ENCODE peak calls at places on chromosomes 6 and 20, in six cellular contexts. One of them, this sample, is unnamed. For H3K9me3, the result is how much of the 10 kb centered on the place peaks cover.

GRCh38 chr6:47241742-47242482 is 67.8 kb downstream of the TNFRSF21 start:
- DNase-seq in PC-9: no peak
- DNase-seq in IMR-90: no peak
- DNase-seq in cardiac muscle cell: no peak
- DNase-seq in effector memory CD4-positive, alpha-beta T cell: no peak
- DNase-seq in A549: peak
- DNase-seq in this sample: no peak

GRCh38 chr20:18042211-18042610 is 15.5 kb downstream of the OVOL2 start:
- DNase-seq in PC-9: no peak
- DNase-seq in IMR-90: no peak
- DNase-seq in cardiac muscle cell: no peak
- DNase-seq in effector memory CD4-positive, alpha-beta T cell: no peak
- DNase-seq in A549: no peak
- DNase-seq in this sample: no peak

GRCh38 chr6:108168980-108169800 is 3.4 kb downstream of the NR2E1 start:
- DNase-seq in PC-9: no peak
- DNase-seq in IMR-90: no peak
- DNase-seq in cardiac muscle cell: no peak
- DNase-seq in effector memory CD4-positive, alpha-beta T cell: no peak
- DNase-seq in A549: no peak
- DNase-seq in this sample: no peak

GRCh38 chr6:130824978-130825694 is 2.1 kb upstream of the SMLR1 start:
- DNase-seq in PC-9: no peak
- DNase-seq in IMR-90: no peak
- DNase-seq in cardiac muscle cell: no peak
- DNase-seq in effector memory CD4-positive, alpha-beta T cell: no peak
- DNase-seq in A549: no peak
- DNase-seq in this sample: no peak

GRCh38 chr6:87918461-87918941 is 129.1 kb upstream of the SPACA1 start:
- DNase-seq in PC-9: no peak
- DNase-seq in IMR-90: no peak
- DNase-seq in cardiac muscle cell: no peak
- DNase-seq in effector memory CD4-positive, alpha-beta T cell: no peak
- DNase-seq in A549: no peak
- DNase-seq in this sample: no peak

GRCh38 chr6:15265787-15266186 is 19.9 kb downstream of the JARID2 start:
- DNase-seq in PC-9: no peak
- DNase-seq in IMR-90: no peak
- DNase-seq in cardiac muscle cell: no peak
- DNase-seq in effector memory CD4-positive, alpha-beta T cell: no peak
- DNase-seq in A549: no peak
- DNase-seq in this sample: no peak

GRCh38 chr6:133964702-133965101 is 11.7 kb downstream of the TBPL1 start:
- DNase-seq in PC-9: no peak
- DNase-seq in IMR-90: no peak
- DNase-seq in cardiac muscle cell: no peak
- DNase-seq in effector memory CD4-positive, alpha-beta T cell: no peak
- DNase-seq in A549: no peak
- DNase-seq in this sample: no peak

GRCh38 chr6:108502826-108503225 is 57.9 kb upstream of the FOXO3 start:
- DNase-seq in PC-9: no peak
- DNase-seq in IMR-90: no peak
- DNase-seq in cardiac muscle cell: no peak
- DNase-seq in effector memory CD4-positive, alpha-beta T cell: no peak
- DNase-seq in A549: no peak
- DNase-seq in this sample: no peak

GRCh38 chr20:52923123-52923543 is 49.0 kb upstream of the TSHZ2 start:
- DNase-seq in PC-9: peak
- DNase-seq in IMR-90: peak
- DNase-seq in cardiac muscle cell: no peak
- DNase-seq in effector memory CD4-positive, alpha-beta T cell: no peak
- DNase-seq in A549: no peak
- DNase-seq in this sample: no peak

GRCh38 chr6:40387127-40387870 is 199.9 kb downstream of the LRFN2 start:
- DNase-seq in PC-9: no peak
- DNase-seq in IMR-90: no peak
- DNase-seq in cardiac muscle cell: no peak
- DNase-seq in effector memory CD4-positive, alpha-beta T cell: no peak
- DNase-seq in A549: no peak
- DNase-seq in this sample: no peak

GRCh38 chr6:49517919-49518318 is 18.2 kb downstream of the GLYATL3 start:
- DNase-seq in PC-9: no peak
- DNase-seq in IMR-90: no peak
- DNase-seq in cardiac muscle cell: no peak
- DNase-seq in effector memory CD4-positive, alpha-beta T cell: no peak
- DNase-seq in A549: no peak
- DNase-seq in this sample: no peak

GRCh38 chr6:106927531-106928398 is 46.8 kb downstream of the CD24 start:
- DNase-seq in PC-9: no peak
- DNase-seq in IMR-90: peak
- DNase-seq in cardiac muscle cell: peak
- DNase-seq in effector memory CD4-positive, alpha-beta T cell: no peak
- DNase-seq in A549: peak
- DNase-seq in this sample: peak

GRCh38 chr6:132354517-132355167 is 46.6 kb downstream of the MOXD1 start:
- DNase-seq in PC-9: no peak
- DNase-seq in IMR-90: no peak
- DNase-seq in cardiac muscle cell: no peak
- DNase-seq in effector memory CD4-positive, alpha-beta T cell: no peak
- DNase-seq in A549: peak
- DNase-seq in this sample: no peak

GRCh38 chr6:134421496-134421895 is 103.6 kb upstream of the SGK1 start:
- DNase-seq in PC-9: no peak
- DNase-seq in IMR-90: peak
- DNase-seq in cardiac muscle cell: no peak
- DNase-seq in effector memory CD4-positive, alpha-beta T cell: no peak
- DNase-seq in A549: no peak
- DNase-seq in this sample: no peak

GRCh38 chr6:165876568-165876967 is 213.5 kb upstream of the PDE10A start:
- DNase-seq in PC-9: no peak
- DNase-seq in IMR-90: peak
- DNase-seq in cardiac muscle cell: no peak
- DNase-seq in effector memory CD4-positive, alpha-beta T cell: no peak
- DNase-seq in A549: no peak
- DNase-seq in this sample: no peak

GRCh38 chr6:11213305-11214106 is 19.0 kb downstream of the NEDD9 start:
- DNase-seq in PC-9: no peak
- DNase-seq in IMR-90: peak
- DNase-seq in cardiac muscle cell: no peak
- DNase-seq in effector memory CD4-positive, alpha-beta T cell: no peak
- DNase-seq in A549: peak
- DNase-seq in this sample: no peak

GRCh38 chr20:17808357-17808756 is 108.6 kb downstream of the BANF2 start:
- DNase-seq in PC-9: no peak
- DNase-seq in IMR-90: peak
- DNase-seq in cardiac muscle cell: peak
- DNase-seq in effector memory CD4-positive, alpha-beta T cell: no peak
- DNase-seq in A549: no peak
- DNase-seq in this sample: no peak

GRCh38 chr6:10177703-10178102 is 237.2 kb downstream of the TFAP2A start:
- DNase-seq in PC-9: peak
- DNase-seq in IMR-90: no peak
- DNase-seq in cardiac muscle cell: no peak
- DNase-seq in effector memory CD4-positive, alpha-beta T cell: no peak
- DNase-seq in A549: peak
- DNase-seq in this sample: no peak

GRCh38 chr20:52035977-52036376 is 155.6 kb downstream of the ZFP64 start:
- DNase-seq in PC-9: no peak
- DNase-seq in IMR-90: no peak
- DNase-seq in cardiac muscle cell: no peak
- DNase-seq in effector memory CD4-positive, alpha-beta T cell: no peak
- DNase-seq in A549: no peak
- DNase-seq in this sample: no peak

GRCh38 chr6:170224694-170225660 is 65.9 kb downstream of the DLL1 start:
- DNase-seq in PC-9: peak
- DNase-seq in IMR-90: peak
- DNase-seq in cardiac muscle cell: peak
- DNase-seq in effector memory CD4-positive, alpha-beta T cell: no peak
- DNase-seq in A549: no peak
- DNase-seq in this sample: no peak

GRCh38 chr6:96186516-96187195 is 170.9 kb downstream of the FUT9 start:
- DNase-seq in PC-9: peak
- DNase-seq in IMR-90: no peak
- DNase-seq in cardiac muscle cell: no peak
- DNase-seq in effector memory CD4-positive, alpha-beta T cell: no peak
- DNase-seq in A549: no peak
- DNase-seq in this sample: no peak

GRCh38 chr6:81572020-81572419 is 180.5 kb downstream of the TENT5A start:
- DNase-seq in PC-9: no peak
- DNase-seq in IMR-90: peak
- DNase-seq in cardiac muscle cell: no peak
- DNase-seq in effector memory CD4-positive, alpha-beta T cell: no peak
- DNase-seq in A549: no peak
- DNase-seq in this sample: no peak

GRCh38 chr6:122476131-122476530 is 4.5 kb upstream of the SERINC1 start:
- DNase-seq in PC-9: no peak
- DNase-seq in IMR-90: peak
- DNase-seq in cardiac muscle cell: peak
- DNase-seq in effector memory CD4-positive, alpha-beta T cell: no peak
- DNase-seq in A549: peak
- DNase-seq in this sample: no peak

GRCh38 chr6:119129148-119129967 is 50.9 kb upstream of the FAM184A start:
- DNase-seq in PC-9: peak
- DNase-seq in IMR-90: peak
- DNase-seq in cardiac muscle cell: peak
- DNase-seq in effector memory CD4-positive, alpha-beta T cell: no peak
- DNase-seq in A549: peak
- DNase-seq in this sample: peak

DNA sequence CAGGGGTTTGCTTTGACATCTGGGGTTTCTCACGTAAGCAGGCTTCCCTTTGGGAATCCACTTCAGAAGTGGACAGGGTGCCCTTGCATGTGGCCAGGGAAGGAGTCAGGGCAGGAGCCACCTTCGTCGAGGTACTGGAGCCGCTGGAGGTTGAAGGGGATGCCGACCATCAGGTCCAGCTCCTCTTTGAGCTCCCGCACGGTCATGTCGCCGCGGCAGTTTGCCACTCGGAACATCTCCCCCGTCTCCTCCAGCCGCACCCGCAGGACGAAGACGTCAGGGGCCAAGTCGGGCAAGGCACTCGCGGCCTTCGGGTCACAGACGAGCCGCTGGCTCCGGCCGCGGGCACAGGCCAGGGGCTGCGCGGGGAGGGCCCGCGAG is 360 bp downstream of the ANKRD60 start:
- DNase-seq in PC-9: no peak
- DNase-seq in IMR-90: peak
- DNase-seq in cardiac muscle cell: no peak
- DNase-seq in effector memory CD4-positive, alpha-beta T cell: no peak
- DNase-seq in A549: no peak
- DNase-seq in this sample: no peak
- H3K4me3 ChIP-seq in PC-9: no peak
- H3K4me3 ChIP-seq in IMR-90: peak
- H3K4me3 ChIP-seq in cardiac muscle cell: no peak
- H3K4me3 ChIP-seq in effector memory CD4-positive, alpha-beta T cell: no peak
- H3K4me3 ChIP-seq in A549: no peak
- H3K4me3 ChIP-seq in this sample: peak

DNA sequence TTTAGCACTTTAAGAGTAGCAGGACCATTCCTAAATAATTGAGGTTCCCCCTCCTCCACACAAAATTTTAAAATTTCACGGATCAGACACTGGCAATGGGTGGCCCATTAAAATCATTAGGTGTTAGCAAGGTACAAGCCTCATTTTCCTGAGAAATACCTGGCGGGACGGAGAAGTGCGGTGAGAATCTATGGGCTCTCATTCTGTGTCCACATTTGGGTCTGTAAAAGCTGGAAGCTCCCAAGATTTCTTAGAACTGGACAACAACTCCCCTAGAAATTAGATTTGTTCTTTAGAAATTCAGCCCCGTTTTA is 5.9 kb downstream of the SIM1 start:
- DNase-seq in PC-9: no peak
- DNase-seq in IMR-90: no peak
- DNase-seq in cardiac muscle cell: no peak
- DNase-seq in effector memory CD4-positive, alpha-beta T cell: no peak
- DNase-seq in A549: no peak
- DNase-seq in this sample: no peak
- H3K9me3 ChIP-seq in PC-9: under half
- H3K9me3 ChIP-seq in IMR-90: under half
- H3K9me3 ChIP-seq in cardiac muscle cell: under half
- H3K9me3 ChIP-seq in effector memory CD4-positive, alpha-beta T cell: under half
- H3K9me3 ChIP-seq in A549: under half
- H3K9me3 ChIP-seq in this sample: under half

GRCh38 chr20:10312111-10312510 is 93.5 kb downstream of the SNAP25 start:
- DNase-seq in PC-9: no peak
- DNase-seq in IMR-90: peak
- DNase-seq in cardiac muscle cell: no peak
- DNase-seq in effector memory CD4-positive, alpha-beta T cell: no peak
- DNase-seq in A549: no peak
- DNase-seq in this sample: no peak
- H3K27ac ChIP-seq in PC-9: no peak
- H3K27ac ChIP-seq in IMR-90: peak
- H3K27ac ChIP-seq in cardiac muscle cell: no peak
- H3K27ac ChIP-seq in effector memory CD4-positive, alpha-beta T cell: no peak
- H3K27ac ChIP-seq in A549: peak
- H3K27ac ChIP-seq in this sample: no peak

DNA sequence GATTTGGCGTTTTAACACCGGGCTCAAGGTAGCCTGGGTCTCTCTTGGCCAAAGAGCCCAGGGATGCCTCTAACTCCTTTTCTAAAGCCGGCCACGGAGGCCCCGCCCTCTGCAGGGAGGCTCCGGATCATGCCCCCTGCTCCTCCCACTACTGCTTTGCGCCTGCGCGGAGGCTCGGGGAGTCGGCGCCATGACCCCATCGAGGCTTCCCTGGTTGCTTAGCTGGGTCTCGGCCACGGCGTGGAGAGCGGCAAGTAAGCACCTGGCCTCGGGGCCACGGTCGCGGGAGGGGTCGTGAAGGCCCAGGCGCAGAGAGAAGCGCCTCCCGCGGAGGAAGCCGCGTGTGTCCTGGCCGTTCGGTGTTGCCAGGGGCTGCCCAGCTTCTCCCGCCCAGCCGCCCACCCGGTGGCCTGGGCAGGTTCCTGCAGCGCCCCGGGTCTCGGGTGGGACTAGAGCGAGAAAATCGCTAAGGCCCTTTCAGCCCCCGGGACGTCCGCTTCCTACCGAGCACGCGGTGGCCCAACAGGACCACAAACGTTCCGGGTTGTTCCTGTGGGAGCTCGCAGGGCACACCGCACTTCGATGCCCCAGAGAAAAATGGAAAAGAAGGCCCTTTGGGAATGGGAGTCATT is at the start of gene SDHAF4:
- DNase-seq in PC-9: peak
- DNase-seq in IMR-90: peak
- DNase-seq in cardiac muscle cell: peak
- DNase-seq in effector memory CD4-positive, alpha-beta T cell: peak
- DNase-seq in A549: peak
- DNase-seq in this sample: peak
- H3K4me3 ChIP-seq in PC-9: peak
- H3K4me3 ChIP-seq in IMR-90: peak
- H3K4me3 ChIP-seq in cardiac muscle cell: peak
- H3K4me3 ChIP-seq in effector memory CD4-positive, alpha-beta T cell: peak
- H3K4me3 ChIP-seq in A549: peak
- H3K4me3 ChIP-seq in this sample: peak